ENCODE peak calls at places on chromosomes 4 and X, in seven cellular contexts. C, O, K, G, L, S and H are unnamed samples.

GRCh38 chrX:40057405-40057804 is 40.4 kb downstream of the BCOR start:
- DNase-seq in C (no peak), O (no peak), K (no peak), G (no peak), L (no peak), S (no peak), H (no peak)

GRCh38 chr4:48490012-48490679 is at the start of gene ZAR1:
- DNase-seq in C (peak), O (no peak), K (no peak), G (no peak), L (no peak), S (no peak), H (no peak)

GRCh38 chr4:58825278-58825677 is 1715.1 kb upstream of the IGFBP7 start:
- DNase-seq in C (no peak), O (no peak), K (no peak), G (no peak), L (no peak), S (no peak), H (no peak)

GRCh38 chrX:21645437-21646220 is 12.5 kb downstream of the KLHL34 start:
- DNase-seq in C (no peak), O (no peak), K (no peak), G (no peak), L (no peak), S (no peak), H (no peak)

GRCh38 chr4:7894677-7895181 is 44.9 kb downstream of the AFAP1 start:
- DNase-seq in C (peak), O (no peak), K (no peak), G (no peak), L (no peak), S (no peak), H (no peak)

GRCh38 chr4:157217708-157218107 is 2.8 kb upstream of the GRIA2 start:
- DNase-seq in C (peak), O (no peak), K (no peak), G (peak), L (no peak), S (no peak), H (no peak)

GRCh38 chr4:27484216-27484615 is 623.6 kb downstream of the STIM2 start:
- DNase-seq in C (no peak), O (no peak), K (no peak), G (no peak), L (no peak), S (no peak), H (no peak)

GRCh38 chr4:141275834-141276233 is 55.1 kb downstream of the ZNF330 start:
- DNase-seq in C (no peak), O (no peak), K (peak), G (peak), L (no peak), S (no peak), H (no peak)

GRCh38 chrX:586351-586750 is 44.2 kb upstream of the SHOX start:
- DNase-seq in C (no peak), O (no peak), K (no peak), G (no peak), L (no peak), S (no peak), H (no peak)

GRCh38 chr4:165548702-165549101 is 169.9 kb downstream of the CPE start:
- DNase-seq in C (no peak), O (no peak), K (no peak), G (no peak), L (no peak), S (no peak), H (no peak)

GRCh38 chr4:34193451-34194154 is 2050.7 kb downstream of the ARAP2 start:
- DNase-seq in C (no peak), O (no peak), K (no peak), G (peak), L (no peak), S (no peak), H (no peak)

GRCh38 chr4:117385531-117385930 is 300.2 kb upstream of the TRAM1L1 start:
- DNase-seq in C (no peak), O (no peak), K (no peak), G (peak), L (no peak), S (no peak), H (no peak)

GRCh38 chr4:75686346-75686745 is 13.1 kb upstream of the G3BP2 start:
- DNase-seq in C (no peak), O (no peak), K (no peak), G (no peak), L (no peak), S (no peak), H (no peak)

GRCh38 chrX:111646515-111646914 is 34.5 kb upstream of the ALG13 start:
- DNase-seq in C (no peak), O (no peak), K (no peak), G (no peak), L (no peak), S (no peak), H (no peak)

GRCh38 chr4:183987987-183988392 is 82.9 kb downstream of the STOX2 start:
- DNase-seq in C (peak), O (peak), K (peak), G (peak), L (peak), S (peak), H (peak)

GRCh38 chr4:87268401-87268800 is 48.0 kb upstream of the KLHL8 start:
- DNase-seq in C (no peak), O (no peak), K (no peak), G (no peak), L (no peak), S (no peak), H (no peak)

GRCh38 chr4:55673424-55673823 is 37.3 kb upstream of the NMU start:
- DNase-seq in C (no peak), O (no peak), K (no peak), G (no peak), L (no peak), S (no peak), H (no peak)

GRCh38 chr4:16199132-16199531 is 27.1 kb downstream of the TAPT1 start:
- DNase-seq in C (peak), O (no peak), K (no peak), G (peak), L (no peak), S (no peak), H (no peak)

GRCh38 chr4:54882616-54883015 is 224.9 kb downstream of the KIT start:
- DNase-seq in C (no peak), O (no peak), K (no peak), G (peak), L (no peak), S (no peak), H (no peak)

GRCh38 chr4:152536545-152537182 is 772 bp upstream of the FBXW7 start:
- DNase-seq in C (peak), O (no peak), K (peak), G (peak), L (no peak), S (no peak), H (no peak)

GRCh38 chr4:4781936-4782754 is 77.3 kb upstream of the MSX1 start:
- DNase-seq in C (no peak), O (no peak), K (no peak), G (peak), L (no peak), S (no peak), H (no peak)

GRCh38 chr4:139014391-139015268 is 951 bp upstream of the NOCT start:
- DNase-seq in C (no peak), O (peak), K (peak), G (peak), L (no peak), S (no peak), H (no peak)

GRCh38 chr4:152936446-152937279 is 540 bp downstream of the FHDC1 start:
- DNase-seq in C (peak), O (no peak), K (no peak), G (peak), L (peak), S (no peak), H (peak)

GRCh38 chr4:84862064-84862463 is 104.4 kb downstream of the WDFY3 start:
- DNase-seq in C (no peak), O (no peak), K (no peak), G (no peak), L (no peak), S (no peak), H (no peak)

GRCh38 chr4:84866295-84866694 is 100.2 kb downstream of the WDFY3 start:
- DNase-seq in C (no peak), O (no peak), K (no peak), G (no peak), L (no peak), S (no peak), H (no peak)

GRCh38 chr4:84870398-84871163 is 95.9 kb downstream of the WDFY3 start:
- DNase-seq in C (no peak), O (no peak), K (no peak), G (peak), L (no peak), S (no peak), H (no peak)

GRCh38 chr4:84865600-84865999 is 100.9 kb downstream of the WDFY3 start:
- DNase-seq in C (no peak), O (no peak), K (no peak), G (no peak), L (no peak), S (no peak), H (no peak)
- H3K4me3 ChIP-seq in C (no peak), O (no peak), K (no peak), G (no peak), L (no peak), S (no peak), H (no peak)

DNA sequence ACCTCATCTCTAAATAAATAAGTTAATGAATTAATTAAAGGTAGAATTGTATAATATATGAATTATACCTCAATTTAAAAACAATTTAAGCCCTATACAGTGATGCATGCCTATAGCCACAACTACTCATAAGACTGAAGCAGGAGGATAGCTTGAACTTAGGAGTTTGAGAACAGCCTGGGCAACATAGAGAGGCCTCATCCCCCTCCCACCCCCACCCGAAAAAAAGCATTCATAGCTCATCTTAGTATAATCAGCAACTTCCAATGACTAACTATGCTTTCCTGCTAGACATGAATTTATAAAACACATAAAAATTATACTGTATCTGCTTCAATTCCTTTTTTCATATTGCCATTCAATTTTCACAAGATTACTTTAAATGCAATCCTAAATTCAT is 1.6 kb downstream of the LRBA start:
- DNase-seq in C (no peak), O (no peak), K (no peak), G (no peak), L (no peak), S (no peak), H (no peak)
- H3K4me3 ChIP-seq in C (peak), O (peak), K (no peak), G (peak), L (peak), S (peak), H (no peak)

GRCh38 chr4:56981795-56982201 is 3.1 kb downstream of the POLR2B start:
- DNase-seq in C (no peak), O (no peak), K (no peak), G (peak), L (no peak), S (no peak), H (no peak)
- H3K4me3 ChIP-seq in C (no peak), O (no peak), K (no peak), G (peak), L (no peak), S (no peak), H (no peak)

DNA sequence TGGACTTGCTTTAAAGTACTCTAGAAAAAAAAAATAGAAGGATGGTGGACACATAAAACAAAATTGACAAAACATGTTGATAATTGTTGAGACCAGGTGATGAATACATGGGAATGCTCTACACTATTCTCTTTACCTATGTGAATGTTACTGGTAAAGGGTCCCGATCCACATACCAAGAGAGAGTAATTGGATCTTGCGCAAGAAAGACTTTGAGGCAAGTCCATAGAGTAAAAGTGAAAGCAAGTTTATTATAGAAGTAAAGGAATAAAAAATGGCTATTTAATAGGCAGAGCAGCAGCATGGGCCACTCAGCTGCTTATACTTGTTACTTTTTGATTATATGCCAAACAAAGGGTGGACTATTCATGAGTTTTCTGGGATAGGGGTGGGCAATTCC is 34.0 kb upstream of the PRR32 start:
- DNase-seq in C (no peak), O (no peak), K (no peak), G (no peak), L (no peak), S (no peak), H (no peak)
- H3K4me3 ChIP-seq in C (no peak), O (no peak), K (no peak), G (no peak), L (no peak), S (no peak), H (no peak)

DNA sequence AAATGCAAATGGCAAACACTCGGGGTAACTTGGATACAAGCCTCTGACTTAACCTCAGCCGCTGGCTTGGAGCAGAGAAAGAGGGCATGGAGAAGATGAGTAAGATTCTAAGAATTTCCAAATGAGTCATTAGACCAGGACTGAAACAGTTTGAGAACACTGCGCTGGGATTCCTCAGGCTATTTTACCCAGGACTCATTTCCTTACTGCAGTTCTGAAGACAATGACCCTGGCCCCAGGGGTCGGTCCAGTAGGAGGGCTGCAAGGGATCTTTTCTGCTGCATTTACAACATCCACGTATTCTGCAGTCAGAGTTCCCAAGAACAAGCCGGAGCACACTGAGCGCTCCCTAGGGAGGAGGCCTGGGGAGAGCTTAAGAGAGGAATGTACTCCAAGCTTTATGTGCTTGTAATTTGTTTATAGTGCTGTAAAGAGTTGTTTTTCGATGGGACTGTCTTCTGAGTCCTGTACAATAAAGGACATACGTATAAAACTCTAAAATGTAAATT is 27.3 kb upstream of the SORBS2 start:
- DNase-seq in C (peak), O (peak), K (peak), G (peak), L (peak), S (peak), H (no peak)
- H3K4me3 ChIP-seq in C (no peak), O (no peak), K (no peak), G (peak), L (no peak), S (no peak), H (no peak)

GRCh38 chrX:73916931-73917657 is 354.1 kb downstream of the CHIC1 start:
- DNase-seq in C (peak), O (no peak), K (peak), G (peak), L (no peak), S (no peak), H (no peak)
- H3K4me3 ChIP-seq in C (no peak), O (no peak), K (no peak), G (peak), L (no peak), S (no peak), H (no peak)

GRCh38 chrX:103584606-103585005 is 709 bp upstream of the TCEAL4 start:
- DNase-seq in C (no peak), O (no peak), K (no peak), G (peak), L (no peak), S (no peak), H (no peak)

GRCh38 chrX:103586314-103586646 is 965 bp downstream of the TCEAL4 start:
- DNase-seq in C (no peak), O (peak), K (no peak), G (peak), L (no peak), S (no peak), H (peak)

GRCh38 chrX:103585421-103586313 is at the start of gene TCEAL4:
- DNase-seq in C (peak), O (peak), K (no peak), G (peak), L (peak), S (peak), H (peak)

DNA sequence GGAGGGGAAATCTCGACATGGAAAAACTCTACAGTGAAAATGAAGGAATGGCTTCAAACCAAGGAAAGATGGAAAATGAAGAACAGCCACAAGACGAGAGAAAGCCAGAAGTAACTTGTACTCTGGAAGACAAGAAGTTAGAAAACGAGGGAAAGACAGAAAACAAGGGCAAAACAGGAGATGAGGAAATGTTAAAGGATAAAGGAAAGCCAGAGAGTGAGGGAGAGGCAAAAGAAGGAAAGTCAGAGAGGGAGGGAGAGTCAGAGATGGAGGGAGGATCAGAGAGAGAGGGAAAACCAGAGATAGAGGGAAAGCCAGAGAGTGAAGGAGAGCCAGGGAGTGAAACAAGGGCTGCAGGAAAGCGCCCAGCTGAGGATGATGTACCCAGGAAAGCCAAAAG is 1.3 kb downstream of the TCEAL4 start:
- DNase-seq in C (no peak), O (no peak), K (no peak), G (no peak), L (no peak), S (no peak), H (no peak)
- H3K4me3 ChIP-seq in C (no peak), O (peak), K (peak), G (peak), L (peak), S (peak), H (no peak)

GRCh38 chr4:40623707-40624106 is 6.0 kb downstream of the RBM47 start:
- DNase-seq in C (no peak), O (no peak), K (no peak), G (no peak), L (no peak), S (no peak), H (no peak)

GRCh38 chr4:40627540-40627939 is 2.1 kb downstream of the RBM47 start:
- DNase-seq in C (no peak), O (no peak), K (no peak), G (no peak), L (no peak), S (no peak), H (no peak)

GRCh38 chr4:40629401-40630334 is at the start of gene RBM47:
- DNase-seq in C (peak), O (peak), K (no peak), G (peak), L (peak), S (peak), H (peak)

GRCh38 chr4:40628888-40629287 is 776 bp downstream of the RBM47 start:
- DNase-seq in C (no peak), O (no peak), K (no peak), G (no peak), L (no peak), S (no peak), H (no peak)

GRCh38 chr4:40626183-40626990 is 3.3 kb downstream of the RBM47 start:
- DNase-seq in C (no peak), O (peak), K (no peak), G (no peak), L (no peak), S (no peak), H (no peak)
- H3K4me3 ChIP-seq in C (no peak), O (no peak), K (no peak), G (no peak), L (no peak), S (peak), H (peak)

DNA sequence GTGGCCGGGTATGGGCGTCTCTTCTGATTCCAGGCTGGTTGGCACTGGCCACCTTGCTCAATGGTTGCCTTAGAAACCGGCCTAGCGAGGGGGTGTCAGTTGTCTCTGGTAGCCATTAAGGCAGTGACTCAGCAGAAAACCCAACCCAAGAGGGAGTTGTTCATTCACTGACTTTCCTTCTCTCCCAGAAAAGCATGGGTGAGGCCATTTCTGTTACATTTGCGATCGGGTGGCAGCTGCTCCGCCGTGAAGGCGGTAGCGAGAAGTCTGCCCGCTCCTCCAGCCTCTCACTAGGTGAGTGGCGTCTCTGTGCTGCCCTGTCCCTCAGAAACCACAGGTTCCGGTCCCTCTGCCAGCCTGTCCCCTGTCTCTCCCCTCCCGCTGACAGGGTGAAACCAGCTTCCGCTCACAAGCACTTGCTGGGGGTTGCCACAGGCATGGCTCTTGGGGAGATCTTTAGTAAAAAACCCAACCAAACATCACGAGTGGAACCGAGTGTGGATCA is 17.4 kb downstream of the IRAK1 start:
- DNase-seq in C (no peak), O (no peak), K (peak), G (peak), L (peak), S (no peak), H (no peak)
- H3K4me3 ChIP-seq in C (no peak), O (no peak), K (no peak), G (no peak), L (no peak), S (no peak), H (no peak)